ENCODE peak calls at places on chromosomes 12 and 14, in seven cellular contexts. B, D, I, H, R, V and K are unnamed samples.
A peak's percentile ranks its signal among the peaks of the same experiment; 100 is the strongest.

GRCh38 chr14:37707716-37708115 is 112.3 kb downstream of the TTC6 start:
- DNase-seq in R (no peak), B (no peak), V (peak; percentile 36), I (no peak), D (no peak), H (no peak), K (no peak)

GRCh38 chr12:131990066-131990979 is 40.6 kb downstream of the EP400 start:
- DNase-seq in D (no peak), R (no peak), I (no peak), B (no peak), V (no peak), H (no peak), K (no peak)

GRCh38 chr12:76967181-76967885 is 88.5 kb upstream of the CSRP2 start:
- DNase-seq in I (no peak), R (no peak), V (no peak), D (no peak), B (no peak), H (no peak), K (no peak)

GRCh38 chr14:20499108-20499507 is 6.2 kb upstream of the RNASE10 start:
- DNase-seq in I (no peak), H (no peak), D (no peak), V (no peak), B (no peak), R (no peak), K (no peak)

GRCh38 chr12:105031061-105031807 is 45.1 kb downstream of the NOPCHAP1 start:
- DNase-seq in I (no peak), B (no peak), H (no peak), D (no peak), V (no peak), R (no peak), K (no peak)

GRCh38 chr12:4270670-4271432 is 2.7 kb upstream of the CCND2 start:
- DNase-seq in B (peak; percentile 75), H (peak; percentile 23), R (no peak), I (peak; percentile 49), D (peak; percentile 48), V (peak; percentile 40), K (no peak)

GRCh38 chr12:11765817-11766794 is 116.6 kb downstream of the ETV6 start:
- DNase-seq in V (no peak), R (peak; percentile 89), H (peak; percentile 93), B (peak; percentile 56), I (no peak), D (no peak), K (peak; percentile 56)

GRCh38 chr12:32568241-32568640 is 110.9 kb upstream of the DNM1L start:
- DNase-seq in R (peak; percentile 95), H (peak; percentile 88), V (peak; percentile 97), D (no peak), B (no peak), I (no peak), K (peak; percentile 81)

GRCh38 chr14:75342762-75343599 is 64.4 kb downstream of the FOS start:
- DNase-seq in R (no peak), I (no peak), H (no peak), B (no peak), V (no peak), D (no peak), K (no peak)

GRCh38 chr12:97556201-97556824 is 93.7 kb downstream of the RMST start:
- DNase-seq in B (no peak), V (peak; percentile 23), R (peak; percentile 42), I (peak; percentile 25), H (peak; percentile 23), D (no peak), K (peak; percentile 79)

GRCh38 chr14:68979021-68979721 is at the start of gene ACTN1:
- DNase-seq in I (peak; percentile 97), D (peak; percentile 96), B (peak; percentile 91), R (peak; percentile 99), V (peak; percentile 89), H (peak; percentile 97), K (peak; percentile 99)

GRCh38 chr14:63544641-63545234 is 1.6 kb upstream of the PPP2R5E start:
- DNase-seq in R (peak; percentile 34), B (no peak), I (no peak), H (peak; percentile 55), D (no peak), V (no peak), K (peak; percentile 40)

GRCh38 chr14:104966261-104967143 is 11.7 kb downstream of the AHNAK2 start:
- DNase-seq in H (no peak), R (no peak), I (no peak), V (no peak), B (no peak), D (no peak), K (no peak)

GRCh38 chr14:104968153-104968527 is 10.0 kb downstream of the AHNAK2 start:
- DNase-seq in I (peak; percentile 51), D (no peak), R (peak; percentile 38), B (peak; percentile 65), H (peak; percentile 58), V (peak; percentile 53), K (peak; percentile 61)

GRCh38 chr14:104968541-104969401 is 9.4 kb downstream of the AHNAK2 start:
- DNase-seq in B (no peak), R (peak; percentile 40), D (no peak), I (no peak), H (peak; percentile 49), V (peak; percentile 93), K (peak; percentile 53)

GRCh38 chr14:104967144-104967413 is 11.1 kb downstream of the AHNAK2 start:
- DNase-seq in V (no peak), I (no peak), H (no peak), D (no peak), B (no peak), R (no peak), K (no peak)

GRCh38 chr14:104967414-104968152 is 10.6 kb downstream of the AHNAK2 start:
- DNase-seq in H (peak; percentile 40), D (no peak), I (peak; percentile 49), B (no peak), V (peak; percentile 67), R (peak; percentile 24), K (peak; percentile 34)
- H3K4me3 ChIP-seq in H (peak overlapping the region; percentile 40), D (peak overlapping the region; percentile 23), I (no peak overlapping the region), B (peak overlapping the region; percentile 37), V (peak overlapping the region; percentile 72), R (peak overlapping the region; percentile 82), K (peak overlapping the region; percentile 50)

DNA sequence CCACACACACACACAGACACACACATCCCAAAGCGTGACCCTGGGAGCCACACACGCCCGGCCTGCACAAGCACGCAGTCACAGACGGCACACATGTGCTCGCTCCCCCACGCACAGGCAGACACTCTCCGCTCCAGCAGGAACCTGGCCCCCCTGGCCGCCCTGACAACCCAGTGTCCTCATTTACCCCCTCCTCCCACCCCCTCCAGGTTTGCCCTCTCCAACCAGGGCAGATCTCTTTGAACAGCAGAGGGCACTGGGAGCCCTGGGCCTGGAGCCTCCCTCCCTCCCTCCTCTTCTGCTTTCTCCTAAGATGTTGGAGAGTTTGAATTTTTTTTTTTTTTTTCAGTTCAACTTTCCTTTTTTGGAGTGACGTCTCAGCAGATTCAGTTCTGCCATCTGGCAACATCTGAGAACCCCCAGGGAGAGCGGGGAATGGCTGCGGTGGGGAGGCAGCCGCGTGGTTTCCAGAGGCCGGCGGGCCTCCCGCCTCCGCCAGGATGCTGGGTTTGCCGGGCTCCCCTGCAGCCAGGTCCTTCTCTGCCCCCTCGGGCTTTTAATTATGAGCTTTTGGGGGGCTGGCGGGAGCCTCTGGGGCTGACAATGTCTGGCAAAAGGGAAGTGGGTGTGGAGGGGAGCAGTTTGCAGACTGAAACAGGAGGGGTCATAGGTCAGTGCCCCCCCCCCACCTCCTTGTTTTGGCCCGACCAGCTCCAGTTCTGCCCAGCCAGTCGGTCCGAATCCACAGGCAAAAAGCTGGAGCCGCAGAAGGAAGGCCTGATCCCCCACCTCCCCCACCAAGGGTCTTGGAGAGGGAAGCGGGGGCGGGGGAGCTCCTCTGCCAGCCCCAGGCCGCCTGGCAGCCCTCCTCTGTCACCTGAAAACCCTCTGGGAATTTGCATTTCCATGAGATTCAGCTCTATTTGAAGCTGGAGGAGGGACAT is 1.3 kb upstream of the NCOR2 start:
- DNase-seq in B (peak; percentile 69), D (peak; percentile 60), I (peak; percentile 27), R (peak; percentile 96), H (peak; percentile 94), V (peak; percentile 44), K (peak; percentile 95)
- TF ChIP-seq CTCF in B (peak; percentile 46), D (no peak), I (peak; percentile 49), R (peak; percentile 70), H (peak; percentile 57), V (peak; percentile 42), K (peak; percentile 37)

GRCh38 chr12:113208041-113208934 is 13.0 kb upstream of the TPCN1 start:
- DNase-seq in D (peak; percentile 49), H (peak; percentile 38), V (no peak), B (peak; percentile 67), I (no peak), R (peak; percentile 63), K (peak; percentile 86)
- H3K4me3 ChIP-seq in D (no peak overlapping the region), H (no peak overlapping the region), V (no peak overlapping the region), B (no peak overlapping the region), I (no peak overlapping the region), R (no peak overlapping the region), K (no peak overlapping the region)

GRCh38 chr12:1593232-1594044 is 943 bp downstream of the FBXL14 start:
- DNase-seq in I (peak; percentile 65), R (no peak), B (peak; percentile 74), V (peak; percentile 26), H (peak; percentile 28), D (peak; percentile 73), K (no peak)

GRCh38 chr12:1594045-1594294 is 411 bp downstream of the FBXL14 start:
- DNase-seq in B (peak; percentile 76), V (no peak), I (no peak), D (peak; percentile 66), H (no peak), R (peak; percentile 67), K (peak; percentile 63)

GRCh38 chr12:1595690-1596347 is 1.4 kb upstream of the FBXL14 start:
- DNase-seq in D (no peak), R (peak; percentile 72), I (no peak), H (no peak), B (peak; percentile 33), V (no peak), K (no peak)

GRCh38 chr12:1594295-1595025 is at the start of gene FBXL14:
- DNase-seq in I (peak; percentile 95), R (peak; percentile 83), B (peak; percentile 92), D (peak; percentile 91), H (peak; percentile 90), V (peak; percentile 28), K (peak; percentile 87)

GRCh38 chr12:1595026-1595561 is 713 bp upstream of the FBXL14 start:
- DNase-seq in R (peak; percentile 61), I (peak; percentile 32), V (no peak), H (no peak), B (peak; percentile 37), D (peak; percentile 28), K (peak; percentile 51)
- TF ChIP-seq CTCF in R (no peak), I (no peak), V (no peak), H (no peak), B (no peak), D (no peak), K (no peak)